ENCODE peak calls at places on chromosomes 4 and X, in nine cellular contexts. E is RCC 7860; Z is fibroblast of lung; Q is activated naive CD8-positive, alpha-beta T cell treated with anti-CD3 and anti-CD28 coated beads, Interleukin-2, amount 50 U/mL, for 24 hours; R is HCT116; W is activated T-helper 9 cell treated with anti-CD3 and anti-CD28 coated beads, Interleukin-2, amount 50 U/mL, for 16 hours; M is left cardiac atrium; H is GM10248; J is lower lobe of right lung. P is an unnamed sample.

GRCh38 chr4:83731609-83732008 is 195.7 kb downstream of the GPAT3 start:
- DNase-seq in E (no peak), Z (no peak), Q (no peak), R (peak; percentile 26), W (no peak), M (no peak), H (no peak), J (no peak), P (no peak)

GRCh38 chrX:123648028-123648810 is 84.6 kb downstream of the THOC2 start:
- DNase-seq in E (no peak), Z (peak; percentile 71), Q (peak; percentile 3), R (no peak), W (no peak), M (peak; percentile 21), H (no peak), J (peak; percentile 60), P (peak; percentile 86)

GRCh38 chrX:623599-624323 is 6.8 kb upstream of the SHOX start:
- DNase-seq in E (no peak), Z (peak; percentile 3), Q (no peak), R (no peak), W (no peak), M (no peak), H (no peak), J (no peak), P (no peak)

GRCh38 chrX:150486011-150486410 is 82.4 kb upstream of the MTM1 start:
- DNase-seq in E (no peak), Z (peak; percentile 69), Q (peak; percentile 46), R (peak; percentile 24), W (peak; percentile 23), M (peak; percentile 57), H (no peak), J (no peak), P (no peak)

GRCh38 chr4:166924456-166924855 is 309.8 kb downstream of the SPOCK3 start:
- DNase-seq in E (no peak), Z (no peak), Q (no peak), R (no peak), W (no peak), M (no peak), H (no peak), J (no peak), P (peak; percentile 91)

GRCh38 chrX:109534933-109535332 is 1.7 kb upstream of the NXT2 start:
- DNase-seq in E (no peak), Z (no peak), Q (no peak), R (no peak), W (no peak), M (no peak), H (no peak), J (no peak), P (no peak)

GRCh38 chrX:97308161-97308560 is 424.5 kb downstream of the RPA4 start:
- DNase-seq in E (no peak), Z (peak; percentile 12), Q (no peak), R (no peak), W (no peak), M (no peak), H (no peak), J (no peak), P (no peak)

GRCh38 chr4:38334791-38335190 is 329.2 kb upstream of the KLF3 start:
- DNase-seq in E (no peak), Z (no peak), Q (no peak), R (no peak), W (no peak), M (no peak), H (no peak), J (no peak), P (no peak)

GRCh38 chrX:38236901-38237615 is 16.4 kb upstream of the SRPX start:
- DNase-seq in E (no peak), Z (no peak), Q (no peak), R (no peak), W (no peak), M (no peak), H (no peak), J (no peak), P (no peak)

GRCh38 chr4:106329027-106329618 is 12.8 kb downstream of the AIMP1 start:
- DNase-seq in E (peak; percentile 19), Z (peak; percentile 60), Q (no peak), R (peak; percentile 28), W (no peak), M (no peak), H (peak; percentile 20), J (no peak), P (peak; percentile 34)

GRCh38 chrX:45765726-45766125 is 565.0 kb upstream of the DIPK2B start:
- DNase-seq in E (no peak), Z (no peak), Q (no peak), R (no peak), W (no peak), M (no peak), H (no peak), J (no peak), P (no peak)

GRCh38 chrX:48573690-48574269 is 504 bp upstream of the RBM3 start:
- DNase-seq in E (peak; percentile 13), Z (no peak), Q (no peak), R (no peak), W (no peak), M (peak; percentile 79), H (no peak), J (peak; percentile 46), P (peak; percentile 82)

GRCh38 chr4:25085621-25086020 is 54.9 kb upstream of the LGI2 start:
- DNase-seq in E (no peak), Z (no peak), Q (no peak), R (no peak), W (no peak), M (no peak), H (no peak), J (no peak), P (peak; percentile 2)

GRCh38 chrX:30308263-30309138 is 689 bp downstream of the NR0B1 start:
- DNase-seq in E (no peak), Z (peak; percentile 13), Q (peak; percentile 4), R (no peak), W (no peak), M (no peak), H (peak; percentile 7), J (peak; percentile 24), P (peak; percentile 2)

GRCh38 chr4:153919667-153920066 is 130.8 kb upstream of the SFRP2 start:
- DNase-seq in E (no peak), Z (peak; percentile 19), Q (no peak), R (no peak), W (no peak), M (no peak), H (no peak), J (no peak), P (no peak)

GRCh38 chr4:139764192-139764591 is 98.6 kb downstream of the MGST2 start:
- DNase-seq in E (no peak), Z (no peak), Q (no peak), R (no peak), W (no peak), M (peak; percentile 52), H (no peak), J (no peak), P (no peak)

GRCh38 chr4:2412534-2412884 is 5.9 kb downstream of the ZFYVE28 start:
- DNase-seq in E (no peak), Z (no peak), Q (peak; percentile 50), R (no peak), W (peak; percentile 44), M (no peak), H (peak; percentile 56), J (no peak), P (peak; percentile 58)

GRCh38 chrX:40476958-40477357 is 103.8 kb upstream of the ATP6AP2 start:
- DNase-seq in E (no peak), Z (no peak), Q (no peak), R (no peak), W (no peak), M (no peak), H (no peak), J (no peak), P (no peak)

GRCh38 chr4:138222041-138222440 is 20.1 kb downstream of the SLC7A11 start:
- DNase-seq in E (no peak), Z (peak; percentile 84), Q (no peak), R (no peak), W (no peak), M (no peak), H (no peak), J (no peak), P (peak; percentile 80)

GRCh38 chr4:158176108-158176507 is 3.3 kb upstream of the GASK1B start:
- DNase-seq in E (peak; percentile 37), Z (no peak), Q (no peak), R (peak; percentile 56), W (no peak), M (no peak), H (no peak), J (peak; percentile 74), P (no peak)

GRCh38 chrX:135974279-135974856 is 580 bp upstream of the MMGT1 start:
- DNase-seq in E (no peak), Z (peak; percentile 78), Q (peak; percentile 65), R (peak; percentile 36), W (peak; percentile 63), M (peak; percentile 81), H (peak; percentile 84), J (peak; percentile 74), P (peak; percentile 88)

GRCh38 chr4:2691952-2692435 is 64.1 kb downstream of the TNIP2 start:
- DNase-seq in E (no peak), Z (no peak), Q (peak; percentile 43), R (no peak), W (no peak), M (no peak), H (no peak), J (no peak), P (no peak)

GRCh38 chrX:88439935-88440334 is 307.1 kb upstream of the CPXCR1 start:
- DNase-seq in E (no peak), Z (no peak), Q (no peak), R (no peak), W (no peak), M (no peak), H (no peak), J (no peak), P (no peak)

GRCh38 chrX:13721819-13722527 is 12.4 kb downstream of the TRAPPC2 start:
- DNase-seq in E (no peak), Z (peak; percentile 80), Q (no peak), R (no peak), W (no peak), M (no peak), H (no peak), J (no peak), P (peak; percentile 9)

GRCh38 chrX:71534773-71535544 is 2.1 kb downstream of the OGT start:
- DNase-seq in E (no peak), Z (no peak), Q (no peak), R (no peak), W (no peak), M (no peak), H (no peak), J (no peak), P (peak; percentile 19)

GRCh38 chr4:130510661-130511060 is 1414.7 kb downstream of the C4orf33 start:
- DNase-seq in E (no peak), Z (no peak), Q (no peak), R (no peak), W (no peak), M (no peak), H (no peak), J (no peak), P (no peak)

GRCh38 chr4:159434496-159435241 is 331.8 kb downstream of the RAPGEF2 start:
- DNase-seq in E (no peak), Z (peak; percentile 49), Q (no peak), R (no peak), W (no peak), M (no peak), H (no peak), J (no peak), P (no peak)

GRCh38 chr4:177016541-177017141 is 223.9 kb upstream of the VEGFC start:
- DNase-seq in E (no peak), Z (peak; percentile 14), Q (no peak), R (no peak), W (no peak), M (no peak), H (no peak), J (no peak), P (peak; percentile 76)

GRCh38 chr4:151459380-151459779 is 50.4 kb downstream of the FHIP1A start:
- DNase-seq in E (no peak), Z (no peak), Q (no peak), R (no peak), W (no peak), M (no peak), H (no peak), J (no peak), P (no peak)

GRCh38 chrX:123450217-123450616 is 266.1 kb downstream of the GRIA3 start:
- DNase-seq in E (no peak), Z (peak; percentile 3), Q (no peak), R (no peak), W (no peak), M (no peak), H (peak; percentile 3), J (no peak), P (peak; percentile 1)

GRCh38 chr4:53068755-53069154 is 206.6 kb downstream of the RASL11B start:
- DNase-seq in E (no peak), Z (no peak), Q (no peak), R (no peak), W (no peak), M (no peak), H (no peak), J (no peak), P (no peak)